ENCODE peak calls at places on chromosome 21, in ten cellular contexts. I is Right ventricle myocardium superior; M is CD8-positive, alpha-beta T cell; R is adipocyte; A is Caki2; T is astrocyte of the cerebellum; W is iPS-NIHi11; O is LoVo; L is heart left ventricle; F is activated T-cell treated with anti-CD3 and anti-CD28 coated beads for 4 hours. H is an unnamed sample.
A peak's percentile ranks its signal among the peaks of the same experiment; 100 is the strongest.

GRCh38 chr21:26572668-26573381 is at the start of gene CYYR1:
- DNase-seq in A (no peak), L (peak; percentile 34), F (no peak), W (peak; percentile 69), R (peak; percentile 33), M (no peak), O (no peak), T (peak; percentile 8), I (peak; percentile 49), H (peak; percentile 48)

GRCh38 chr21:29295066-29295650 is 3.6 kb upstream of the BACH1 start:
- DNase-seq in T (no peak), A (no peak), R (no peak), W (no peak), I (no peak), L (no peak), O (no peak), F (no peak), M (no peak), H (no peak)

GRCh38 chr21:42361286-42361685 is 5.0 kb downstream of the TFF1 start:
- DNase-seq in O (no peak), R (no peak), I (no peak), L (no peak), T (no peak), A (no peak), F (no peak), M (no peak), W (no peak), H (no peak)

GRCh38 chr21:28516996-28517592 is 475.6 kb downstream of the LTN1 start:
- DNase-seq in O (peak; percentile 57), L (peak; percentile 73), T (no peak), F (peak; percentile 30), R (no peak), I (peak; percentile 79), A (peak; percentile 37), M (peak; percentile 34), W (peak; percentile 81), H (peak; percentile 51)

GRCh38 chr21:31873696-31874599 is 1.1 kb downstream of the HUNK start:
- DNase-seq in F (peak; percentile 9), W (peak; percentile 80), O (peak; percentile 21), I (peak; percentile 52), T (no peak), L (peak; percentile 20), R (peak; percentile 70), M (no peak), A (peak; percentile 55), H (peak; percentile 57)

GRCh38 chr21:45143855-45144254 is 69.5 kb downstream of the ADARB1 start:
- DNase-seq in F (no peak), M (no peak), T (no peak), R (no peak), W (no peak), O (no peak), I (no peak), A (no peak), L (no peak), H (no peak)

GRCh38 chr21:46065215-46065992 is 32.5 kb upstream of the COL6A2 start:
- DNase-seq in I (peak; percentile 77), L (peak; percentile 83), R (peak; percentile 64), A (peak; percentile 68), W (no peak), O (no peak), F (no peak), M (no peak), T (peak; percentile 75), H (peak; percentile 43)

GRCh38 chr21:45957986-45958610 is 23.5 kb upstream of the COL6A1 start:
- DNase-seq in M (no peak), W (no peak), R (peak; percentile 89), A (no peak), O (no peak), F (no peak), L (no peak), T (no peak), I (peak; percentile 67), H (no peak)

GRCh38 chr21:43764576-43765495 is 11.3 kb downstream of the CSTB start:
- DNase-seq in F (no peak), M (no peak), O (no peak), T (no peak), L (no peak), I (no peak), A (peak; percentile 66), R (peak; percentile 7), W (no peak), H (no peak)

GRCh38 chr21:40841524-40842196 is 5.3 kb downstream of the DSCAM start:
- DNase-seq in T (peak; percentile 26), A (peak; percentile 63), F (no peak), O (peak; percentile 28), I (peak; percentile 59), L (peak; percentile 38), R (peak; percentile 72), W (peak; percentile 52), M (no peak), H (peak; percentile 65)

GRCh38 chr21:31711326-31711725 is 20.6 kb downstream of the SCAF4 start:
- DNase-seq in A (no peak), F (no peak), R (no peak), W (no peak), M (no peak), T (no peak), O (no peak), I (no peak), L (no peak), H (no peak)

GRCh38 chr21:36980280-36981048 is 14.0 kb upstream of the HLCS start:
- DNase-seq in L (peak; percentile 20), T (no peak), I (no peak), R (no peak), F (no peak), M (no peak), W (peak; percentile 46), O (peak; percentile 54), A (no peak), H (peak; percentile 67)

H was measured in lower lobe of right lung.